ENCODE peak calls at places on chromosomes 16 and 17, in six cellular contexts. One of them, this sample, is unnamed.

GRCh38 chr17:51435641-51436091 is 175.3 kb downstream of the UTP18 start:
- DNase-seq in activated CD8-positive, alpha-beta memory T cell treated with anti-CD3 and anti-CD28 coated beads for 1 hour: no peak
- DNase-seq in HTR-8/SVneo: peak; percentile 31
- DNase-seq in CD8-positive, alpha-beta T cell: no peak
- DNase-seq in islet precursor cell: peak; percentile 78
- DNase-seq in astrocyte of the spinal cord: no peak
- DNase-seq in this sample: no peak

GRCh38 chr17:29069526-29070041 is 26.6 kb downstream of the PIPOX start:
- DNase-seq in activated CD8-positive, alpha-beta memory T cell treated with anti-CD3 and anti-CD28 coated beads for 1 hour: no peak
- DNase-seq in HTR-8/SVneo: no peak
- DNase-seq in CD8-positive, alpha-beta T cell: no peak
- DNase-seq in islet precursor cell: no peak
- DNase-seq in astrocyte of the spinal cord: no peak
- DNase-seq in this sample: no peak

GRCh38 chr16:6483634-6484033 is 849.0 kb upstream of the RBFOX1 start:
- DNase-seq in activated CD8-positive, alpha-beta memory T cell treated with anti-CD3 and anti-CD28 coated beads for 1 hour: no peak
- DNase-seq in HTR-8/SVneo: no peak
- DNase-seq in CD8-positive, alpha-beta T cell: no peak
- DNase-seq in islet precursor cell: peak; percentile 75
- DNase-seq in astrocyte of the spinal cord: no peak
- DNase-seq in this sample: no peak

GRCh38 chr16:23679274-23679985 is 741 bp downstream of the PLK1 start:
- DNase-seq in activated CD8-positive, alpha-beta memory T cell treated with anti-CD3 and anti-CD28 coated beads for 1 hour: no peak
- DNase-seq in HTR-8/SVneo: peak; percentile 50
- DNase-seq in CD8-positive, alpha-beta T cell: no peak
- DNase-seq in islet precursor cell: peak; percentile 81
- DNase-seq in astrocyte of the spinal cord: peak; percentile 28
- DNase-seq in this sample: no peak

GRCh38 chr16:85153656-85154091 is 41.4 kb upstream of the CIBAR2 start:
- DNase-seq in activated CD8-positive, alpha-beta memory T cell treated with anti-CD3 and anti-CD28 coated beads for 1 hour: no peak
- DNase-seq in HTR-8/SVneo: no peak
- DNase-seq in CD8-positive, alpha-beta T cell: peak; percentile 8
- DNase-seq in islet precursor cell: no peak
- DNase-seq in astrocyte of the spinal cord: no peak
- DNase-seq in this sample: no peak

GRCh38 chr17:74815671-74816370 is 39.7 kb upstream of the NAT9 start:
- DNase-seq in activated CD8-positive, alpha-beta memory T cell treated with anti-CD3 and anti-CD28 coated beads for 1 hour: no peak
- DNase-seq in HTR-8/SVneo: no peak
- DNase-seq in CD8-positive, alpha-beta T cell: peak; percentile 6
- DNase-seq in islet precursor cell: no peak
- DNase-seq in astrocyte of the spinal cord: no peak
- DNase-seq in this sample: no peak

GRCh38 chr17:1905190-1905919 is 75.5 kb downstream of the RPA1 start:
- DNase-seq in activated CD8-positive, alpha-beta memory T cell treated with anti-CD3 and anti-CD28 coated beads for 1 hour: no peak
- DNase-seq in HTR-8/SVneo: no peak
- DNase-seq in CD8-positive, alpha-beta T cell: no peak
- DNase-seq in islet precursor cell: no peak
- DNase-seq in astrocyte of the spinal cord: no peak
- DNase-seq in this sample: no peak

GRCh38 chr16:75820672-75821071 is 94.4 kb upstream of the CPHXL start:
- DNase-seq in activated CD8-positive, alpha-beta memory T cell treated with anti-CD3 and anti-CD28 coated beads for 1 hour: no peak
- DNase-seq in HTR-8/SVneo: no peak
- DNase-seq in CD8-positive, alpha-beta T cell: no peak
- DNase-seq in islet precursor cell: peak; percentile 80
- DNase-seq in astrocyte of the spinal cord: no peak
- DNase-seq in this sample: no peak

GRCh38 chr16:53566568-53566967 is 63.6 kb upstream of the AKTIP start:
- DNase-seq in activated CD8-positive, alpha-beta memory T cell treated with anti-CD3 and anti-CD28 coated beads for 1 hour: no peak
- DNase-seq in HTR-8/SVneo: no peak
- DNase-seq in CD8-positive, alpha-beta T cell: no peak
- DNase-seq in islet precursor cell: peak; percentile 67
- DNase-seq in astrocyte of the spinal cord: no peak
- DNase-seq in this sample: no peak

GRCh38 chr17:39271546-39271945 is 45.8 kb upstream of the STAC2 start:
- DNase-seq in activated CD8-positive, alpha-beta memory T cell treated with anti-CD3 and anti-CD28 coated beads for 1 hour: no peak
- DNase-seq in HTR-8/SVneo: no peak
- DNase-seq in CD8-positive, alpha-beta T cell: no peak
- DNase-seq in islet precursor cell: no peak
- DNase-seq in astrocyte of the spinal cord: no peak
- DNase-seq in this sample: no peak

GRCh38 chr16:1923299-1924034 is 5.3 kb upstream of the HS3ST6 start:
- DNase-seq in activated CD8-positive, alpha-beta memory T cell treated with anti-CD3 and anti-CD28 coated beads for 1 hour: no peak
- DNase-seq in HTR-8/SVneo: peak; percentile 41
- DNase-seq in CD8-positive, alpha-beta T cell: no peak
- DNase-seq in islet precursor cell: peak; percentile 93
- DNase-seq in astrocyte of the spinal cord: no peak
- DNase-seq in this sample: no peak

GRCh38 chr17:49471769-49472168 is 23.3 kb upstream of the NGFR start:
- DNase-seq in activated CD8-positive, alpha-beta memory T cell treated with anti-CD3 and anti-CD28 coated beads for 1 hour: no peak
- DNase-seq in HTR-8/SVneo: no peak
- DNase-seq in CD8-positive, alpha-beta T cell: no peak
- DNase-seq in islet precursor cell: no peak
- DNase-seq in astrocyte of the spinal cord: no peak
- DNase-seq in this sample: no peak

GRCh38 chr17:46877466-46877865 is 26.1 kb downstream of the WNT9B start:
- DNase-seq in activated CD8-positive, alpha-beta memory T cell treated with anti-CD3 and anti-CD28 coated beads for 1 hour: no peak
- DNase-seq in HTR-8/SVneo: no peak
- DNase-seq in CD8-positive, alpha-beta T cell: no peak
- DNase-seq in islet precursor cell: no peak
- DNase-seq in astrocyte of the spinal cord: no peak
- DNase-seq in this sample: no peak

GRCh38 chr17:75152971-75153853 is 1.1 kb downstream of the JPT1 start:
- DNase-seq in activated CD8-positive, alpha-beta memory T cell treated with anti-CD3 and anti-CD28 coated beads for 1 hour: no peak
- DNase-seq in HTR-8/SVneo: peak; percentile 58
- DNase-seq in CD8-positive, alpha-beta T cell: no peak
- DNase-seq in islet precursor cell: peak; percentile 78
- DNase-seq in astrocyte of the spinal cord: peak; percentile 29
- DNase-seq in this sample: no peak

GRCh38 chr17:63911657-63912100 is 621 bp upstream of the CSHL1 start:
- DNase-seq in activated CD8-positive, alpha-beta memory T cell treated with anti-CD3 and anti-CD28 coated beads for 1 hour: peak; percentile 21
- DNase-seq in HTR-8/SVneo: peak; percentile 73
- DNase-seq in CD8-positive, alpha-beta T cell: peak; percentile 61
- DNase-seq in islet precursor cell: peak; percentile 77
- DNase-seq in astrocyte of the spinal cord: no peak
- DNase-seq in this sample: no peak

GRCh38 chr17:81373536-81374160 is 21.6 kb upstream of the BAHCC1 start:
- DNase-seq in activated CD8-positive, alpha-beta memory T cell treated with anti-CD3 and anti-CD28 coated beads for 1 hour: no peak
- DNase-seq in HTR-8/SVneo: no peak
- DNase-seq in CD8-positive, alpha-beta T cell: no peak
- DNase-seq in islet precursor cell: peak; percentile 60
- DNase-seq in astrocyte of the spinal cord: no peak
- DNase-seq in this sample: no peak

GRCh38 chr17:15398736-15399331 is 57.4 kb upstream of the TEKT3 start:
- DNase-seq in activated CD8-positive, alpha-beta memory T cell treated with anti-CD3 and anti-CD28 coated beads for 1 hour: no peak
- DNase-seq in HTR-8/SVneo: no peak
- DNase-seq in CD8-positive, alpha-beta T cell: no peak
- DNase-seq in islet precursor cell: peak; percentile 98
- DNase-seq in astrocyte of the spinal cord: peak; percentile 44
- DNase-seq in this sample: no peak

GRCh38 chr16:15832241-15832640 is 24.6 kb downstream of the MYH11 start:
- DNase-seq in activated CD8-positive, alpha-beta memory T cell treated with anti-CD3 and anti-CD28 coated beads for 1 hour: no peak
- DNase-seq in HTR-8/SVneo: no peak
- DNase-seq in CD8-positive, alpha-beta T cell: no peak
- DNase-seq in islet precursor cell: no peak
- DNase-seq in astrocyte of the spinal cord: no peak
- DNase-seq in this sample: no peak

GRCh38 chr17:83109793-83110645 is 30.6 kb downstream of the METRNL start:
- DNase-seq in activated CD8-positive, alpha-beta memory T cell treated with anti-CD3 and anti-CD28 coated beads for 1 hour: no peak
- DNase-seq in HTR-8/SVneo: peak; percentile 96
- DNase-seq in CD8-positive, alpha-beta T cell: no peak
- DNase-seq in islet precursor cell: peak; percentile 95
- DNase-seq in astrocyte of the spinal cord: peak; percentile 93
- DNase-seq in this sample: peak; percentile 79

GRCh38 chr16:1899641-1900451 is 18.4 kb downstream of the HS3ST6 start:
- DNase-seq in activated CD8-positive, alpha-beta memory T cell treated with anti-CD3 and anti-CD28 coated beads for 1 hour: no peak
- DNase-seq in HTR-8/SVneo: no peak
- DNase-seq in CD8-positive, alpha-beta T cell: no peak
- DNase-seq in islet precursor cell: no peak
- DNase-seq in astrocyte of the spinal cord: no peak
- DNase-seq in this sample: no peak

GRCh38 chr16:89246903-89247733 is 29.6 kb downstream of the ZNF778 start:
- DNase-seq in activated CD8-positive, alpha-beta memory T cell treated with anti-CD3 and anti-CD28 coated beads for 1 hour: peak; percentile 92
- DNase-seq in HTR-8/SVneo: peak; percentile 82
- DNase-seq in CD8-positive, alpha-beta T cell: peak; percentile 91
- DNase-seq in islet precursor cell: peak; percentile 93
- DNase-seq in astrocyte of the spinal cord: peak; percentile 81
- DNase-seq in this sample: peak; percentile 88

GRCh38 chr17:44556114-44556853 is 1.0 kb upstream of the FZD2 start:
- DNase-seq in activated CD8-positive, alpha-beta memory T cell treated with anti-CD3 and anti-CD28 coated beads for 1 hour: no peak
- DNase-seq in HTR-8/SVneo: peak; percentile 80
- DNase-seq in CD8-positive, alpha-beta T cell: no peak
- DNase-seq in islet precursor cell: peak; percentile 84
- DNase-seq in astrocyte of the spinal cord: peak; percentile 75
- DNase-seq in this sample: no peak

This sample was measured in amniotic stem cell.